ENCODE peak calls at places on chromosomes 5 and 9, in six cellular contexts. U is substantia nigra, E is hypothalamus, Q is GM12865, K is NCI-H748 treated with DMSO at 0.1 percent for 48 hours, P is T-helper 1 cell. I is an unnamed sample.

GRCh38 chr5:146192571-146193043 is 10.2 kb upstream of the LARS1 start:
- DNase-seq in U (no peak), E (no peak), Q (no peak), K (no peak), P (no peak), I (no peak)

GRCh38 chr9:114386886-114387677 is 700 bp downstream of the AKNA start:
- DNase-seq in U (peak), E (no peak), Q (peak), K (no peak), P (no peak), I (peak)

GRCh38 chr5:174402224-174402812 is 322.1 kb upstream of the MSX2 start:
- DNase-seq in U (no peak), E (no peak), Q (no peak), K (no peak), P (no peak), I (no peak)

GRCh38 chr9:88810826-88811225 is 180.4 kb upstream of the S1PR3 start:
- DNase-seq in U (no peak), E (no peak), Q (no peak), K (no peak), P (no peak), I (no peak)

GRCh38 chr5:126508962-126509279 is 85.7 kb downstream of the GRAMD2B start:
- DNase-seq in U (no peak), E (no peak), Q (peak), K (no peak), P (no peak), I (no peak)

GRCh38 chr9:31336391-31336790 is 1048.1 kb upstream of the ACO1 start:
- DNase-seq in U (no peak), E (no peak), Q (no peak), K (no peak), P (no peak), I (no peak)

GRCh38 chr5:15385037-15385436 is 114.9 kb upstream of the FBXL7 start:
- DNase-seq in U (no peak), E (no peak), Q (no peak), K (no peak), P (no peak), I (no peak)

GRCh38 chr5:64811050-64811640 is 42.4 kb downstream of the CWC27 start:
- DNase-seq in U (no peak), E (no peak), Q (peak), K (peak), P (peak), I (no peak)

GRCh38 chr5:48192-48591 is 43.8 kb upstream of the PLEKHG4B start:
- DNase-seq in U (no peak), E (no peak), Q (no peak), K (peak), P (no peak), I (no peak)

GRCh38 chr5:61071565-61071964 is 90.7 kb downstream of the SMIM15 start:
- DNase-seq in U (no peak), E (no peak), Q (no peak), K (no peak), P (no peak), I (no peak)

GRCh38 chr5:9265391-9266287 is 280.2 kb downstream of the SEMA5A start:
- DNase-seq in U (no peak), E (no peak), Q (no peak), K (no peak), P (no peak), I (no peak)

GRCh38 chr5:1413211-1413610 is 32.0 kb downstream of the SLC6A3 start:
- DNase-seq in U (no peak), E (no peak), Q (no peak), K (no peak), P (no peak), I (no peak)

GRCh38 chr9:133113163-133113927 is 7.7 kb downstream of the RALGDS start:
- DNase-seq in U (no peak), E (no peak), Q (no peak), K (no peak), P (no peak), I (no peak)

GRCh38 chr5:91272858-91273257 is 110.3 kb downstream of the ARRDC3 start:
- DNase-seq in U (no peak), E (no peak), Q (peak), K (no peak), P (no peak), I (no peak)

GRCh38 chr9:68970150-68970549 is 43.8 kb downstream of the PRKACG start:
- DNase-seq in U (no peak), E (no peak), Q (no peak), K (peak), P (no peak), I (no peak)

GRCh38 chr9:117120061-117120460 is 294.8 kb downstream of the ASTN2 start:
- DNase-seq in U (no peak), E (no peak), Q (no peak), K (no peak), P (no peak), I (no peak)

GRCh38 chr9:19445452-19445851 is 36.6 kb downstream of the ACER2 start:
- DNase-seq in U (no peak), E (no peak), Q (no peak), K (no peak), P (no peak), I (no peak)

GRCh38 chr5:110045153-110045552 is 355.4 kb downstream of the MAN2A1 start:
- DNase-seq in U (no peak), E (no peak), Q (no peak), K (no peak), P (no peak), I (no peak)

GRCh38 chr9:93387791-93388190 is 63.7 kb upstream of the FAM120A start:
- DNase-seq in U (no peak), E (no peak), Q (no peak), K (peak), P (no peak), I (no peak)